ENCODE peak calls at places on chromosomes 3 and 15, in nine cellular contexts. P, Y, V, X, L, A, J, M and H are unnamed samples.

GRCh38 chr3:55683666-55684270 is 196.7 kb upstream of the WNT5A start:
- DNase-seq in Y (no peak), M (no peak), L (no peak), V (no peak), P (no peak), J (no peak), X (no peak), A (no peak), H (no peak)

GRCh38 chr3:122679085-122679466 is 1.6 kb upstream of the PARP14 start:
- DNase-seq in L (peak; percentile 62), P (peak; percentile 83), J (no peak), M (peak; percentile 78), V (peak; percentile 87), Y (peak; percentile 80), A (peak; percentile 81), X (peak; percentile 76), H (peak; percentile 89)

GRCh38 chr15:25684521-25685215 is 178.5 kb downstream of the ATP10A start:
- DNase-seq in J (no peak), A (no peak), Y (no peak), M (no peak), X (no peak), L (no peak), V (no peak), P (no peak), H (peak; percentile 52)

GRCh38 chr3:121976727-121977126 is 45.3 kb downstream of the ILDR1 start:
- DNase-seq in P (no peak), Y (no peak), X (no peak), M (no peak), V (no peak), L (no peak), J (no peak), A (no peak), H (no peak)

GRCh38 chr15:98151098-98151497 is 190.6 kb downstream of the ARRDC4 start:
- DNase-seq in P (no peak), V (no peak), X (no peak), L (no peak), J (no peak), M (no peak), Y (no peak), A (no peak), H (no peak)

GRCh38 chr3:37765591-37766219 is 96.0 kb upstream of the CTDSPL start:
- DNase-seq in J (no peak), V (no peak), L (peak; percentile 23), M (no peak), Y (no peak), A (no peak), P (no peak), X (no peak), H (peak; percentile 77)

GRCh38 chr3:159807137-159808028 is 181.3 kb upstream of the IL12A start:
- DNase-seq in X (no peak), A (no peak), L (no peak), J (no peak), V (no peak), P (no peak), M (no peak), Y (no peak), H (no peak)

GRCh38 chr3:125059488-125060245 is 3.9 kb upstream of the HEG1 start:
- DNase-seq in P (no peak), X (no peak), Y (no peak), L (no peak), M (no peak), A (no peak), V (peak; percentile 73), J (no peak), H (no peak)

GRCh38 chr3:192571197-192571791 is 156.0 kb downstream of the FGF12 start:
- DNase-seq in X (no peak), L (no peak), V (peak; percentile 64), J (no peak), P (no peak), M (no peak), Y (peak; percentile 72), A (no peak), H (peak; percentile 45)

GRCh38 chr3:50436063-50436674 is 67.3 kb downstream of the CACNA2D2 start:
- DNase-seq in A (peak; percentile 36), M (peak; percentile 78), X (peak; percentile 82), J (no peak), Y (peak; percentile 64), P (peak; percentile 77), L (peak; percentile 42), V (peak; percentile 47), H (peak; percentile 68)

GRCh38 chr3:196519738-196520122 is 4.6 kb upstream of the SMCO1 start:
- DNase-seq in P (no peak), A (peak; percentile 30), J (no peak), V (no peak), Y (no peak), X (no peak), L (no peak), M (no peak), H (no peak)

GRCh38 chr3:157810924-157811718 is 295.1 kb downstream of the SHOX2 start:
- DNase-seq in J (no peak), A (peak; percentile 49), L (no peak), M (no peak), X (no peak), Y (no peak), V (no peak), P (no peak), H (no peak)

GRCh38 chr3:157082305-157082981 is 77.5 kb downstream of the CCNL1 start:
- DNase-seq in M (no peak), Y (peak; percentile 62), J (peak; percentile 93), L (no peak), A (no peak), V (peak; percentile 92), X (no peak), P (no peak), H (no peak)

GRCh38 chr3:114850913-114851312 is 296.2 kb downstream of the ZBTB20 start:
- DNase-seq in M (no peak), L (no peak), J (no peak), A (no peak), X (no peak), V (peak; percentile 19), P (no peak), Y (no peak), H (no peak)

GRCh38 chr3:50340404-50341329 is at the start of gene RASSF1:
- DNase-seq in A (no peak), P (no peak), J (no peak), Y (peak; percentile 74), V (peak; percentile 79), X (no peak), M (no peak), L (no peak), H (peak; percentile 63)

GRCh38 chr15:84702961-84703482 is 12.9 kb downstream of the SEC11A start:
- DNase-seq in L (no peak), X (no peak), P (no peak), A (no peak), V (no peak), M (no peak), J (no peak), Y (no peak), H (peak; percentile 73)

GRCh38 chr3:23547905-23548304 is 257.9 kb upstream of the UBE2E1 start:
- DNase-seq in X (no peak), V (no peak), L (no peak), M (no peak), P (no peak), Y (no peak), A (no peak), J (no peak), H (no peak)

GRCh38 chr15:84793431-84793830 is 23.7 kb upstream of the ALPK3 start:
- DNase-seq in X (no peak), A (no peak), L (no peak), P (no peak), J (no peak), M (no peak), Y (no peak), V (no peak), H (no peak)

GRCh38 chr3:64460877-64461276 is 226.9 kb downstream of the ADAMTS9 start:
- DNase-seq in V (peak; percentile 93), J (no peak), Y (no peak), X (no peak), L (no peak), M (no peak), A (no peak), P (no peak), H (no peak)

GRCh38 chr15:90436952-90437351 is 48.9 kb downstream of the IQGAP1 start:
- DNase-seq in P (no peak), M (no peak), X (no peak), L (no peak), V (no peak), A (no peak), Y (no peak), J (no peak), H (no peak)

GRCh38 chr3:101849714-101850326 is 506 bp downstream of the NFKBIZ start:
- DNase-seq in X (peak; percentile 70), J (peak; percentile 46), Y (peak; percentile 51), V (peak; percentile 44), A (peak; percentile 89), P (peak; percentile 80), L (peak; percentile 40), M (peak; percentile 49), H (peak; percentile 42)

GRCh38 chr3:57298041-57298440 is 5.6 kb upstream of the ASB14 start:
- DNase-seq in L (no peak), V (peak; percentile 73), J (peak; percentile 72), Y (no peak), P (no peak), M (no peak), X (no peak), A (no peak), H (no peak)

GRCh38 chr3:195884691-195885035 is 23.7 kb downstream of the TNK2 start:
- DNase-seq in L (no peak), P (no peak), Y (peak; percentile 10), V (no peak), A (no peak), J (no peak), M (no peak), X (no peak), H (no peak)

GRCh38 chr15:31975446-31976229 is 54.7 kb upstream of the CHRNA7 start:
- DNase-seq in M (no peak), L (peak; percentile 5), J (no peak), X (no peak), Y (no peak), P (no peak), A (peak; percentile 80), V (peak; percentile 11), H (peak; percentile 62)

GRCh38 chr3:141388823-141389617 is 20.7 kb downstream of the ZBTB38 start:
- DNase-seq in X (no peak), J (no peak), L (no peak), Y (no peak), M (no peak), A (no peak), V (no peak), P (no peak), H (no peak)

GRCh38 chr3:195551381-195551978 is 8.4 kb upstream of the PPP1R2 start:
- DNase-seq in Y (no peak), V (no peak), M (no peak), A (no peak), X (no peak), L (no peak), J (no peak), P (no peak), H (peak; percentile 41)

GRCh38 chr3:185069023-185069422 is 83.8 kb downstream of the C3orf70 start:
- DNase-seq in Y (no peak), L (no peak), M (no peak), A (peak; percentile 57), J (no peak), P (no peak), X (no peak), V (no peak), H (no peak)

GRCh38 chr3:6526861-6527260 is 334.1 kb upstream of the GRM7 start:
- DNase-seq in L (no peak), Y (no peak), V (no peak), X (no peak), J (no peak), P (no peak), A (no peak), M (no peak), H (no peak)

GRCh38 chr15:86336051-86336788 is 256.5 kb downstream of the AGBL1 start:
- DNase-seq in Y (no peak), X (no peak), M (no peak), A (no peak), J (no peak), L (no peak), V (peak; percentile 1), P (no peak), H (no peak)

GRCh38 chr3:73580343-73580742 is 44.4 kb downstream of the PDZRN3 start:
- DNase-seq in M (no peak), J (no peak), P (no peak), X (no peak), A (no peak), L (no peak), V (peak; percentile 68), Y (no peak), H (no peak)

GRCh38 chr3:11718582-11719405 is 75.1 kb upstream of the VGLL4 start:
- DNase-seq in X (peak; percentile 64), Y (peak; percentile 59), L (peak; percentile 21), M (peak; percentile 45), P (peak; percentile 79), J (no peak), A (peak; percentile 56), V (peak; percentile 64), H (peak; percentile 64)